ENCODE peak calls at places on chromosome 2, in four cellular contexts. Q is GM19239; X is activated CD8-positive, alpha-beta memory T cell treated with anti-CD3 and anti-CD28 coated beads, Interleukin-2, amount 50 U/mL, for 48 hours; Y is dermis blood vessel endothelial cell. G is an unnamed sample.

GRCh38 chr2:136132840-136133570 is 15.1 kb upstream of the CXCR4 start:
- DNase-seq in Q (no peak), X (no peak), Y (no peak), G (no peak)

GRCh38 chr2:63590621-63591408 is 2.1 kb downstream of the MDH1 start:
- DNase-seq in X (no peak), Y (no peak), Q (no peak), G (no peak)

GRCh38 chr2:201758229-201758628 is 22.5 kb downstream of the ALS2 start:
- DNase-seq in Q (no peak), X (no peak), Y (no peak), G (no peak)

GRCh38 chr2:44772670-44773378 is 168.7 kb upstream of the SIX3 start:
- DNase-seq in Q (no peak), X (no peak), Y (no peak), G (no peak)

GRCh38 chr2:127434515-127434914 is 16.3 kb downstream of the PROC start:
- DNase-seq in Y (no peak), X (no peak), Q (no peak), G (no peak)

GRCh38 chr2:203200866-203201265 is 38.0 kb upstream of the CYP20A1 start:
- DNase-seq in X (no peak), Y (no peak), Q (no peak), G (no peak)

GRCh38 chr2:32863803-32864202 is 83.0 kb upstream of the LTBP1 start:
- DNase-seq in Q (no peak), Y (no peak), X (no peak), G (no peak)

GRCh38 chr2:170255137-170255536 is 77.2 kb downstream of the MYO3B start:
- DNase-seq in Y (no peak), X (no peak), Q (no peak), G (no peak)

G was measured in endothelial cell of umbilical vein.